ENCODE peak calls at places on chromosomes 4 and X, in six cellular contexts. G is HCT116, S is HepG2, L is K562, F is H1, A is GM12878. U is an unnamed sample.
A peak's percentile ranks its signal among the peaks of the same experiment; 100 is the strongest.

GRCh38 chr4:168757500-168757899 is 252.6 kb downstream of the CBR4 start:
- DNase-seq in G (no peak), S (no peak), L (no peak), F (no peak), A (no peak), U (no peak)

GRCh38 chrX:64093761-64094160 is 111.7 kb downstream of the AMER1 start:
- DNase-seq in G (no peak), S (no peak), L (no peak), F (no peak), A (no peak), U (peak; percentile 12)

GRCh38 chr4:144594471-144594986 is 51.4 kb upstream of the HHIP start:
- DNase-seq in G (no peak), S (no peak), L (no peak), F (no peak), A (no peak), U (no peak)

GRCh38 chr4:2535386-2536192 is 858 bp upstream of the FAM193A start:
- DNase-seq in G (no peak), S (peak; percentile 42), L (peak; percentile 38), F (no peak), A (no peak), U (peak; percentile 62)

GRCh38 chrX:22220941-22221340 is 51.8 kb upstream of the CBLL2 start:
- DNase-seq in G (peak; percentile 2), S (no peak), L (no peak), F (no peak), A (no peak), U (no peak)

GRCh38 chr4:54189140-54189539 is 40.0 kb upstream of the PDGFRA start:
- DNase-seq in G (no peak), S (no peak), L (no peak), F (no peak), A (no peak), U (no peak)

GRCh38 chrX:63958134-63958865 is 173.3 kb upstream of the ARHGEF9 start:
- DNase-seq in G (no peak), S (no peak), L (no peak), F (no peak), A (no peak), U (no peak)

GRCh38 chr4:28176942-28177341 is 1316.3 kb downstream of the STIM2 start:
- DNase-seq in G (no peak), S (no peak), L (no peak), F (no peak), A (no peak), U (no peak)

GRCh38 chr4:136900706-136901105 is 631.6 kb downstream of the PCDH18 start:
- DNase-seq in G (no peak), S (no peak), L (no peak), F (no peak), A (no peak), U (no peak)

GRCh38 chrX:47222776-47223350 is 4.4 kb downstream of the CDK16 start:
- DNase-seq in G (no peak), S (no peak), L (peak; percentile 10), F (no peak), A (no peak), U (no peak)

GRCh38 chr4:137393043-137393442 is 139.3 kb downstream of the PCDH18 start:
- DNase-seq in G (no peak), S (no peak), L (no peak), F (no peak), A (no peak), U (no peak)

GRCh38 chr4:169840554-169840953 is 82.8 kb upstream of the HPF1 start:
- DNase-seq in G (no peak), S (no peak), L (no peak), F (no peak), A (no peak), U (no peak)

GRCh38 chrX:42714981-42715688 is 62.8 kb downstream of the PPP1R2C start:
- DNase-seq in G (no peak), S (peak; percentile 14), L (no peak), F (peak; percentile 23), A (no peak), U (peak; percentile 58)
- TF ChIP-seq ATF3 in G (no peak), S (no peak), L (no peak), F (no peak), A (no peak), U (no peak)

GRCh38 chrX:20378291-20378920 is 111.7 kb upstream of the RPS6KA3 start:
- DNase-seq in G (no peak), S (no peak), L (no peak), F (no peak), A (peak; percentile 12), U (no peak)
- TF ChIP-seq ATF3 in G (no peak), S (no peak), L (no peak), F (no peak), A (no peak), U (no peak)

GRCh38 chr4:153465922-153466636 is at the start of gene TMEM131L:
- DNase-seq in G (peak; percentile 21), S (peak; percentile 29), L (peak; percentile 92), F (no peak), A (no peak), U (peak; percentile 76)

GRCh38 chr4:153466637-153467153 is 535 bp downstream of the TMEM131L start:
- DNase-seq in G (no peak), S (no peak), L (no peak), F (no peak), A (no peak), U (no peak)

GRCh38 chr4:153467897-153468262 is 1.7 kb downstream of the TMEM131L start:
- DNase-seq in G (no peak), S (no peak), L (no peak), F (no peak), A (no peak), U (no peak)

GRCh38 chr4:153467154-153467896 is 1.2 kb downstream of the TMEM131L start:
- DNase-seq in G (peak; percentile 39), S (peak; percentile 52), L (peak; percentile 69), F (no peak), A (peak; percentile 88), U (peak; percentile 71)

GRCh38 chr4:153468587-153468986 is 2.4 kb downstream of the TMEM131L start:
- DNase-seq in G (no peak), S (no peak), L (no peak), F (no peak), A (peak; percentile 87), U (no peak)
- TF ChIP-seq ATF3 in G (no peak), S (no peak), L (no peak), F (no peak), A (no peak), U (no peak)

GRCh38 chr4:129355529-129355928 is 259.6 kb downstream of the C4orf33 start:
- DNase-seq in G (no peak), S (no peak), L (no peak), F (no peak), A (no peak), U (no peak)
- TF ChIP-seq ATF3 in G (no peak), S (no peak), L (no peak), F (no peak), A (no peak), U (no peak)

DNA sequence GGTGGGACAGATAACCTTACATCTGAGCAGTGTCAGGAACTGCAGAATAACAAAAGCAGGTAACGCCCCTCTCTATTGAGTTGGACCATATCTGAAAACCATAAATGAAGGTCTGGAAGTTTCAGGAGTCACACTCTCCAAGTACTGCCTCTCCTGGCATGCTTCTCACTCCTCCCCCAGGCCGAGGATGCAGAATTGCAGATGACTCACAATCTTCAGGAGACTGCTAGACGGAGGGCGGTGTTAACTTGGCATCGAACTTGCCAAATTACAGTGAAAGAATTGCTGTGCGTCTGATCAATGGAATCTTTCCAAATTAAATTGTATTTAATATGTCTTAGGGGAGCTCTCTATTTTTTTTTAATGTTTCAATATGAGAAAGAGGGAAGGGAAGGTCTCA is 67.1 kb upstream of the TRIM2 start:
- DNase-seq in G (no peak), S (no peak), L (no peak), F (no peak), A (no peak), U (no peak)
- TF ChIP-seq ATF3 in G (no peak), S (no peak), L (peak; percentile 31), F (no peak), A (no peak), U (no peak)

DNA sequence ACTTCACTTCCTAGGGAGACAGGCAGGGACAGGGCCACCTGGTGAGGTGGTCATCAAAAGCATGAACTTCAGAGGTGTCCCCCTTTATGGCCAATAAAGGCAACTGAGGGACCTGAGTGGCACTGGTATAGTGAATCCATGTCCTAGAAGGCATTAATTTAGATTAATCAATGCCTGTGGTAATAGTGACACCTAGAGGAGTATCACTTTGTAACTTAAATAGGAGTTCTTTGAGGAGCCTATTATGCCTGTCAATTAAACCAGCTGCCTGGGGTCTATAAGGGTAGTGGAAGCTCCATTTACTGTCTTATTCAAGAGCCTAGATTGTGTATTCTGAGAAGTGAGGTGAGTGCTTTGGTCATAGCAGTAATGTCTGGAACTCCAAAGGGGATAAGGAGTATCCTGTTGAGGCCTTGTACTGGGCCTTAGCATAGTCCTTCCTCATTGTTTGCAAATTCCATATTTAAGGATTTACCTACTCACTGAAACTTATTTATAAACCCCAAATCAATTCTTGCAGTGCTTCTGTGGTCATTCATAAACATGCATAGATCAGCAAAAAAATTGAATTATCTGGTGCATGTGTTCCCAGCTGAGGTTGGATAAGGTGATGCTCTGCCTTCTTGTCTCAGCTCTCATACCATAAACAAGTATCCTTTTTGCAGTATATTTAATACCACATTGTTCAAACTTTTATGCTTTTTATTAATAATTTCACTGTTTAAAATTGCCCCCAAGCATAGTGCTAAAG is 213.8 kb upstream of the RADX start:
- DNase-seq in G (peak; percentile 21), S (no peak), L (no peak), F (no peak), A (no peak), U (no peak)
- TF ChIP-seq ATF3 in G (no peak), S (no peak), L (no peak), F (no peak), A (no peak), U (no peak)

GRCh38 chr4:67087897-67088296 is 457.4 kb downstream of the CENPC start:
- DNase-seq in G (peak; percentile 1), S (peak; percentile 27), L (peak; percentile 11), F (peak; percentile 10), A (no peak), U (peak; percentile 64)
- TF ChIP-seq ATF3 in G (no peak), S (no peak), L (no peak), F (no peak), A (no peak), U (no peak)

GRCh38 chr4:20700007-20700761 is at the start of gene PACRGL:
- DNase-seq in G (peak; percentile 88), S (peak; percentile 91), L (peak; percentile 88), F (peak; percentile 86), A (peak; percentile 50), U (peak; percentile 95)
- TF ChIP-seq ATF3 in G (no peak), S (peak; percentile 30), L (peak; percentile 87), F (peak; percentile 75), A (peak; percentile 47), U (no peak)

GRCh38 chr4:70836081-70836480 is 3.6 kb downstream of the GRSF1 start:
- DNase-seq in G (no peak), S (no peak), L (no peak), F (no peak), A (no peak), U (no peak)

GRCh38 chr4:70841951-70842350 is 2.3 kb upstream of the GRSF1 start:
- DNase-seq in G (no peak), S (no peak), L (no peak), F (no peak), A (no peak), U (no peak)

GRCh38 chr4:70838972-70839536 is 636 bp downstream of the GRSF1 start:
- DNase-seq in G (no peak), S (peak; percentile 34), L (peak; percentile 75), F (no peak), A (no peak), U (peak; percentile 48)

GRCh38 chr4:70839537-70840093 is at the start of gene GRSF1:
- DNase-seq in G (peak; percentile 82), S (peak; percentile 79), L (peak; percentile 94), F (peak; percentile 87), A (peak; percentile 60), U (peak; percentile 94)

GRCh38 chr4:70838400-70838971 is 1.2 kb downstream of the GRSF1 start:
- DNase-seq in G (no peak), S (no peak), L (no peak), F (no peak), A (no peak), U (no peak)
- TF ChIP-seq ATF3 in G (no peak), S (no peak), L (no peak), F (no peak), A (no peak), U (no peak)

U was measured in WTC11.